ENCODE peak calls at places on chromosomes 6 and 20, in ten cellular contexts. N is stimulated activated CD8-positive, alpha-beta memory T cell treated with anti-CD3 and anti-CD28 coated beads, Interleukin-12 subunit alpha, Interleukin-12 subunit beta, amount 100 ng/mL, for 1 hour; O is cardiac muscle cell; Q is GM04504; F is activated CD4-positive, CD25-positive, alpha-beta regulatory T cell; L is HuH-7.5; K is heart left ventricle; D is stimulated activated CD4-positive, alpha-beta T cell treated with anti-CD3 and anti-CD28 coated beads, Interleukin-15, amount 100 ng/mL, for 1 hour; W is mesothelial cell of epicardium; S is fibroblast of lung. I is an unnamed sample.

GRCh38 chr20:53954734-53955658 is 115.4 kb downstream of the BCAS1 start:
- DNase-seq in F (no peak), S (no peak), O (no peak), W (no peak), K (no peak), D (no peak), L (no peak), Q (no peak), N (no peak), I (no peak)

GRCh38 chr6:128964233-128964755 is 81.4 kb downstream of the LAMA2 start:
- DNase-seq in F (no peak), N (no peak), L (no peak), W (no peak), Q (no peak), O (no peak), S (no peak), K (no peak), D (no peak), I (no peak)

GRCh38 chr20:63290677-63291472 is 2.1 kb upstream of the COL20A1 start:
- DNase-seq in F (peak; percentile 38), L (peak; percentile 88), O (peak; percentile 38), S (peak; percentile 12), K (peak; percentile 76), N (peak; percentile 18), D (peak; percentile 27), W (peak; percentile 51), Q (no peak), I (peak; percentile 36)

GRCh38 chr6:115137910-115138309 is 795.1 kb upstream of the HS3ST5 start:
- DNase-seq in F (no peak), W (no peak), Q (no peak), O (no peak), D (no peak), L (no peak), S (no peak), N (no peak), K (no peak), I (no peak)

GRCh38 chr6:138038148-138038870 is 68.9 kb downstream of the PERP start:
- DNase-seq in D (no peak), S (no peak), Q (no peak), N (no peak), O (no peak), F (no peak), K (no peak), W (no peak), L (no peak), I (no peak)

GRCh38 chr20:57620999-57621398 is 773 bp upstream of the ZBP1 start:
- DNase-seq in K (no peak), S (no peak), L (no peak), O (no peak), W (no peak), Q (no peak), N (no peak), F (no peak), D (no peak), I (no peak)

GRCh38 chr6:32045811-32046449 is 7.7 kb downstream of the CYP21A2 start:
- DNase-seq in D (no peak), O (no peak), L (no peak), N (no peak), K (no peak), S (no peak), W (no peak), Q (no peak), F (no peak), I (no peak)

GRCh38 chr6:145882121-145882531 is 67.5 kb upstream of the FBXO30 start:
- DNase-seq in Q (no peak), F (no peak), N (no peak), D (no peak), W (no peak), K (no peak), S (peak; percentile 64), O (no peak), L (no peak), I (no peak)

GRCh38 chr6:21536280-21536766 is 57.2 kb upstream of the SOX4 start:
- DNase-seq in S (no peak), F (no peak), W (no peak), O (no peak), K (no peak), Q (no peak), D (no peak), L (no peak), N (no peak), I (no peak)

GRCh38 chr20:62523473-62524203 is 47.8 kb upstream of the GATA5 start:
- DNase-seq in K (no peak), L (no peak), S (no peak), F (peak; percentile 17), N (peak; percentile 54), W (no peak), O (no peak), Q (no peak), D (no peak), I (no peak)

GRCh38 chr6:136014454-136015421 is 163.2 kb downstream of the PDE7B start:
- DNase-seq in W (no peak), L (no peak), K (no peak), S (peak; percentile 100), Q (peak; percentile 86), N (no peak), F (no peak), D (no peak), O (peak; percentile 99), I (no peak)

GRCh38 chr6:1602356-1602713 is 7.4 kb upstream of the FOXC1 start:
- DNase-seq in O (no peak), Q (no peak), L (no peak), K (no peak), S (no peak), W (no peak), F (no peak), D (no peak), N (no peak), I (no peak)

GRCh38 chr20:48800227-48800626 is 27.6 kb downstream of the PREX1 start:
- DNase-seq in N (no peak), L (no peak), W (no peak), F (no peak), S (no peak), Q (no peak), O (no peak), D (no peak), K (no peak), I (no peak)

GRCh38 chr6:7730003-7730402 is 4.1 kb downstream of the BMP6 start:
- DNase-seq in N (no peak), F (no peak), Q (no peak), L (no peak), O (no peak), S (no peak), W (no peak), D (no peak), K (no peak), I (no peak)

GRCh38 chr6:139738801-139739490 is 364.5 kb upstream of the CITED2 start:
- DNase-seq in F (no peak), O (peak; percentile 47), D (no peak), N (no peak), W (no peak), Q (no peak), K (no peak), S (no peak), L (no peak), I (no peak)

GRCh38 chr6:160534050-160534696 is 129.9 kb downstream of the LPA start:
- DNase-seq in W (peak; percentile 39), D (peak; percentile 7), O (peak; percentile 65), Q (no peak), L (peak; percentile 40), N (peak; percentile 37), S (peak; percentile 49), K (peak; percentile 67), F (peak; percentile 26), I (peak; percentile 59)

GRCh38 chr6:29907637-29908340 is 34.5 kb upstream of the HLA-A start:
- DNase-seq in N (no peak), L (peak; percentile 35), F (no peak), O (no peak), S (no peak), Q (no peak), K (no peak), D (no peak), W (no peak), I (no peak)

GRCh38 chr20:36758276-36758675 is 12.4 kb upstream of the NDRG3 start:
- DNase-seq in N (no peak), F (no peak), D (no peak), W (no peak), S (no peak), O (no peak), L (no peak), K (no peak), Q (no peak), I (no peak)

GRCh38 chr6:139433647-139434419 is 59.4 kb upstream of the CITED2 start:
- DNase-seq in F (no peak), L (no peak), D (no peak), Q (no peak), N (no peak), S (peak; percentile 17), W (no peak), O (no peak), K (no peak), I (no peak)

GRCh38 chr20:32960222-32960518 is 44.1 kb downstream of the SUN5 start:
- DNase-seq in F (no peak), N (no peak), W (no peak), O (no peak), S (no peak), K (no peak), L (no peak), Q (no peak), D (no peak), I (no peak)

GRCh38 chr6:39961178-39961577 is 26.9 kb upstream of the MOCS1 start:
- DNase-seq in S (peak; percentile 52), K (peak; percentile 68), F (no peak), W (no peak), Q (no peak), D (no peak), N (no peak), O (peak; percentile 72), L (no peak), I (no peak)

GRCh38 chr20:17771206-17772004 is 71.6 kb downstream of the BANF2 start:
- DNase-seq in N (no peak), Q (no peak), F (no peak), W (no peak), K (no peak), O (no peak), S (no peak), L (no peak), D (no peak), I (no peak)

GRCh38 chr6:157274471-157275226 is 48.7 kb downstream of the TMEM242 start:
- DNase-seq in N (peak; percentile 70), F (peak; percentile 74), Q (no peak), S (peak; percentile 72), D (peak; percentile 66), K (peak; percentile 91), W (peak; percentile 69), L (peak; percentile 87), O (peak; percentile 79), I (peak; percentile 70)

GRCh38 chr6:106529438-106529837 is 99.9 kb downstream of the RTN4IP1 start:
- DNase-seq in O (no peak), D (no peak), W (no peak), Q (no peak), N (no peak), L (no peak), S (no peak), K (no peak), F (no peak), I (no peak)

GRCh38 chr6:49326337-49326736 is 136.7 kb downstream of the MMUT start:
- DNase-seq in O (peak; percentile 87), L (no peak), K (no peak), F (no peak), S (peak; percentile 35), Q (peak; percentile 17), N (no peak), D (no peak), W (no peak), I (no peak)

GRCh38 chr20:13567663-13568062 is 71.1 kb downstream of the TASP1 start:
- DNase-seq in K (no peak), N (no peak), S (no peak), L (no peak), O (peak; percentile 59), Q (no peak), D (no peak), W (no peak), F (no peak), I (no peak)